ENCODE peak calls at places on chromosomes 12 and 14, in eight cellular contexts. One of them, this sample, is unnamed.

GRCh38 chr12:109214131-109214530 is 95.0 kb downstream of the FOXN4 start:
- DNase-seq in activated CD4-positive, alpha-beta T cell treated with anti-CD3 and anti-CD28 coated beads, Interleukin-2, amount 10 ng/mL, durations not matched to agents 7 days and 5 days: no peak
- DNase-seq in OCI-M1: no peak
- DNase-seq in brain microvascular endothelial cell: no peak
- DNase-seq in GM23248: no peak
- DNase-seq in GM04504: no peak
- DNase-seq in SK-N-DZ: no peak
- DNase-seq in neural crest cell: no peak
- DNase-seq in this sample: no peak

GRCh38 chr12:95014554-95014953 is 11.1 kb upstream of the NDUFA12 start:
- DNase-seq in activated CD4-positive, alpha-beta T cell treated with anti-CD3 and anti-CD28 coated beads, Interleukin-2, amount 10 ng/mL, durations not matched to agents 7 days and 5 days: no peak
- DNase-seq in GM04504: no peak
- DNase-seq in neural crest cell: no peak
- DNase-seq in brain microvascular endothelial cell: no peak
- DNase-seq in SK-N-DZ: no peak
- DNase-seq in OCI-M1: no peak
- DNase-seq in GM23248: no peak
- DNase-seq in this sample: no peak

GRCh38 chr12:9364224-9365176 is 156.3 kb upstream of the PZP start:
- DNase-seq in activated CD4-positive, alpha-beta T cell treated with anti-CD3 and anti-CD28 coated beads, Interleukin-2, amount 10 ng/mL, durations not matched to agents 7 days and 5 days: peak
- DNase-seq in SK-N-DZ: no peak
- DNase-seq in neural crest cell: no peak
- DNase-seq in GM23248: peak
- DNase-seq in GM04504: no peak
- DNase-seq in brain microvascular endothelial cell: peak
- DNase-seq in OCI-M1: peak
- DNase-seq in this sample: no peak

GRCh38 chr12:92927436-92928116 is 1.5 kb downstream of the EEA1 start:
- DNase-seq in OCI-M1: peak
- DNase-seq in brain microvascular endothelial cell: peak
- DNase-seq in GM23248: peak
- DNase-seq in GM04504: peak
- DNase-seq in activated CD4-positive, alpha-beta T cell treated with anti-CD3 and anti-CD28 coated beads, Interleukin-2, amount 10 ng/mL, durations not matched to agents 7 days and 5 days: no peak
- DNase-seq in neural crest cell: no peak
- DNase-seq in SK-N-DZ: no peak
- DNase-seq in this sample: no peak

GRCh38 chr12:129145381-129145780 is 292.1 kb downstream of the GLT1D1 start:
- DNase-seq in activated CD4-positive, alpha-beta T cell treated with anti-CD3 and anti-CD28 coated beads, Interleukin-2, amount 10 ng/mL, durations not matched to agents 7 days and 5 days: no peak
- DNase-seq in GM04504: no peak
- DNase-seq in GM23248: no peak
- DNase-seq in brain microvascular endothelial cell: no peak
- DNase-seq in SK-N-DZ: no peak
- DNase-seq in OCI-M1: no peak
- DNase-seq in neural crest cell: no peak
- DNase-seq in this sample: no peak

GRCh38 chr14:101854366-101854765 is 92.9 kb downstream of the PPP2R5C start:
- DNase-seq in GM04504: no peak
- DNase-seq in neural crest cell: no peak
- DNase-seq in activated CD4-positive, alpha-beta T cell treated with anti-CD3 and anti-CD28 coated beads, Interleukin-2, amount 10 ng/mL, durations not matched to agents 7 days and 5 days: peak
- DNase-seq in OCI-M1: no peak
- DNase-seq in brain microvascular endothelial cell: no peak
- DNase-seq in GM23248: no peak
- DNase-seq in SK-N-DZ: no peak
- DNase-seq in this sample: no peak

GRCh38 chr14:77620222-77620865 is 3.9 kb upstream of the SPTLC2 start:
- DNase-seq in OCI-M1: no peak
- DNase-seq in neural crest cell: no peak
- DNase-seq in GM04504: no peak
- DNase-seq in brain microvascular endothelial cell: no peak
- DNase-seq in activated CD4-positive, alpha-beta T cell treated with anti-CD3 and anti-CD28 coated beads, Interleukin-2, amount 10 ng/mL, durations not matched to agents 7 days and 5 days: no peak
- DNase-seq in GM23248: no peak
- DNase-seq in SK-N-DZ: no peak
- DNase-seq in this sample: no peak

GRCh38 chr14:95300697-95301526 is 18.8 kb downstream of the CLMN start:
- DNase-seq in brain microvascular endothelial cell: no peak
- DNase-seq in activated CD4-positive, alpha-beta T cell treated with anti-CD3 and anti-CD28 coated beads, Interleukin-2, amount 10 ng/mL, durations not matched to agents 7 days and 5 days: no peak
- DNase-seq in GM04504: no peak
- DNase-seq in OCI-M1: no peak
- DNase-seq in SK-N-DZ: no peak
- DNase-seq in GM23248: no peak
- DNase-seq in neural crest cell: no peak
- DNase-seq in this sample: no peak

GRCh38 chr12:100995771-100996170 is 201.2 kb downstream of the ANO4 start:
- DNase-seq in activated CD4-positive, alpha-beta T cell treated with anti-CD3 and anti-CD28 coated beads, Interleukin-2, amount 10 ng/mL, durations not matched to agents 7 days and 5 days: no peak
- DNase-seq in OCI-M1: peak
- DNase-seq in GM04504: no peak
- DNase-seq in brain microvascular endothelial cell: no peak
- DNase-seq in SK-N-DZ: no peak
- DNase-seq in neural crest cell: no peak
- DNase-seq in GM23248: no peak
- DNase-seq in this sample: no peak

GRCh38 chr12:22313276-22313995 is 21.1 kb downstream of the ST8SIA1 start:
- DNase-seq in GM04504: no peak
- DNase-seq in OCI-M1: no peak
- DNase-seq in activated CD4-positive, alpha-beta T cell treated with anti-CD3 and anti-CD28 coated beads, Interleukin-2, amount 10 ng/mL, durations not matched to agents 7 days and 5 days: no peak
- DNase-seq in brain microvascular endothelial cell: no peak
- DNase-seq in SK-N-DZ: no peak
- DNase-seq in neural crest cell: no peak
- DNase-seq in GM23248: no peak
- DNase-seq in this sample: no peak

GRCh38 chr14:61472801-61473376 is 151.5 kb downstream of the PRKCH start:
- DNase-seq in GM04504: no peak
- DNase-seq in GM23248: peak
- DNase-seq in neural crest cell: no peak
- DNase-seq in brain microvascular endothelial cell: peak
- DNase-seq in activated CD4-positive, alpha-beta T cell treated with anti-CD3 and anti-CD28 coated beads, Interleukin-2, amount 10 ng/mL, durations not matched to agents 7 days and 5 days: peak
- DNase-seq in OCI-M1: no peak
- DNase-seq in SK-N-DZ: no peak
- DNase-seq in this sample: no peak

GRCh38 chr12:58139894-58140293 is 198.5 kb downstream of the ATP23 start:
- DNase-seq in SK-N-DZ: no peak
- DNase-seq in activated CD4-positive, alpha-beta T cell treated with anti-CD3 and anti-CD28 coated beads, Interleukin-2, amount 10 ng/mL, durations not matched to agents 7 days and 5 days: no peak
- DNase-seq in GM04504: no peak
- DNase-seq in neural crest cell: no peak
- DNase-seq in brain microvascular endothelial cell: no peak
- DNase-seq in GM23248: no peak
- DNase-seq in OCI-M1: no peak
- DNase-seq in this sample: no peak

GRCh38 chr12:27777141-27777540 is 2.9 kb upstream of the KLHL42 start:
- DNase-seq in GM23248: no peak
- DNase-seq in brain microvascular endothelial cell: no peak
- DNase-seq in OCI-M1: no peak
- DNase-seq in GM04504: no peak
- DNase-seq in activated CD4-positive, alpha-beta T cell treated with anti-CD3 and anti-CD28 coated beads, Interleukin-2, amount 10 ng/mL, durations not matched to agents 7 days and 5 days: no peak
- DNase-seq in SK-N-DZ: no peak
- DNase-seq in neural crest cell: no peak
- DNase-seq in this sample: no peak

GRCh38 chr14:100410056-100410565 is 87.0 kb downstream of the SLC25A47 start:
- DNase-seq in activated CD4-positive, alpha-beta T cell treated with anti-CD3 and anti-CD28 coated beads, Interleukin-2, amount 10 ng/mL, durations not matched to agents 7 days and 5 days: no peak
- DNase-seq in SK-N-DZ: no peak
- DNase-seq in GM04504: no peak
- DNase-seq in brain microvascular endothelial cell: peak
- DNase-seq in OCI-M1: no peak
- DNase-seq in neural crest cell: no peak
- DNase-seq in GM23248: no peak
- DNase-seq in this sample: no peak

GRCh38 chr12:121139301-121139700 is 6.6 kb downstream of the P2RX7 start:
- DNase-seq in GM23248: no peak
- DNase-seq in SK-N-DZ: no peak
- DNase-seq in activated CD4-positive, alpha-beta T cell treated with anti-CD3 and anti-CD28 coated beads, Interleukin-2, amount 10 ng/mL, durations not matched to agents 7 days and 5 days: no peak
- DNase-seq in brain microvascular endothelial cell: no peak
- DNase-seq in neural crest cell: no peak
- DNase-seq in GM04504: no peak
- DNase-seq in OCI-M1: no peak
- DNase-seq in this sample: no peak

GRCh38 chr14:32932921-32933622 is 5.6 kb upstream of the NPAS3 start:
- DNase-seq in GM04504: no peak
- DNase-seq in brain microvascular endothelial cell: no peak
- DNase-seq in OCI-M1: no peak
- DNase-seq in GM23248: no peak
- DNase-seq in SK-N-DZ: peak
- DNase-seq in neural crest cell: peak
- DNase-seq in activated CD4-positive, alpha-beta T cell treated with anti-CD3 and anti-CD28 coated beads, Interleukin-2, amount 10 ng/mL, durations not matched to agents 7 days and 5 days: no peak
- DNase-seq in this sample: no peak

GRCh38 chr12:18148961-18149360 is 59.0 kb upstream of the RERGL start:
- DNase-seq in activated CD4-positive, alpha-beta T cell treated with anti-CD3 and anti-CD28 coated beads, Interleukin-2, amount 10 ng/mL, durations not matched to agents 7 days and 5 days: no peak
- DNase-seq in SK-N-DZ: no peak
- DNase-seq in neural crest cell: no peak
- DNase-seq in OCI-M1: no peak
- DNase-seq in brain microvascular endothelial cell: no peak
- DNase-seq in GM23248: peak
- DNase-seq in GM04504: no peak
- DNase-seq in this sample: no peak

GRCh38 chr14:104864267-104865068 is 600 bp upstream of the CEP170B start:
- DNase-seq in brain microvascular endothelial cell: no peak
- DNase-seq in neural crest cell: no peak
- DNase-seq in GM23248: peak
- DNase-seq in GM04504: no peak
- DNase-seq in OCI-M1: no peak
- DNase-seq in SK-N-DZ: no peak
- DNase-seq in activated CD4-positive, alpha-beta T cell treated with anti-CD3 and anti-CD28 coated beads, Interleukin-2, amount 10 ng/mL, durations not matched to agents 7 days and 5 days: no peak
- DNase-seq in this sample: peak

GRCh38 chr14:94572637-94573303 is 8.5 kb upstream of the SERPINA5 start:
- DNase-seq in neural crest cell: no peak
- DNase-seq in brain microvascular endothelial cell: no peak
- DNase-seq in SK-N-DZ: no peak
- DNase-seq in GM04504: no peak
- DNase-seq in activated CD4-positive, alpha-beta T cell treated with anti-CD3 and anti-CD28 coated beads, Interleukin-2, amount 10 ng/mL, durations not matched to agents 7 days and 5 days: no peak
- DNase-seq in GM23248: no peak
- DNase-seq in OCI-M1: no peak
- DNase-seq in this sample: no peak

GRCh38 chr14:96064866-96065265 is 25.7 kb downstream of the C14orf132 start:
- DNase-seq in SK-N-DZ: no peak
- DNase-seq in brain microvascular endothelial cell: no peak
- DNase-seq in OCI-M1: no peak
- DNase-seq in GM23248: no peak
- DNase-seq in GM04504: no peak
- DNase-seq in activated CD4-positive, alpha-beta T cell treated with anti-CD3 and anti-CD28 coated beads, Interleukin-2, amount 10 ng/mL, durations not matched to agents 7 days and 5 days: no peak
- DNase-seq in neural crest cell: no peak
- DNase-seq in this sample: no peak

GRCh38 chr12:120489018-120489417 is 6.9 kb upstream of the DYNLL1 start:
- DNase-seq in brain microvascular endothelial cell: no peak
- DNase-seq in GM04504: no peak
- DNase-seq in GM23248: peak
- DNase-seq in neural crest cell: no peak
- DNase-seq in activated CD4-positive, alpha-beta T cell treated with anti-CD3 and anti-CD28 coated beads, Interleukin-2, amount 10 ng/mL, durations not matched to agents 7 days and 5 days: no peak
- DNase-seq in SK-N-DZ: no peak
- DNase-seq in OCI-M1: no peak
- DNase-seq in this sample: no peak

GRCh38 chr12:106130474-106131113 is 8.2 kb downstream of the NUAK1 start:
- DNase-seq in activated CD4-positive, alpha-beta T cell treated with anti-CD3 and anti-CD28 coated beads, Interleukin-2, amount 10 ng/mL, durations not matched to agents 7 days and 5 days: no peak
- DNase-seq in neural crest cell: no peak
- DNase-seq in brain microvascular endothelial cell: no peak
- DNase-seq in OCI-M1: no peak
- DNase-seq in GM23248: no peak
- DNase-seq in GM04504: no peak
- DNase-seq in SK-N-DZ: no peak
- DNase-seq in this sample: no peak

GRCh38 chr12:12999276-12999958 is 648 bp downstream of the HEBP1 start:
- DNase-seq in neural crest cell: no peak
- DNase-seq in SK-N-DZ: no peak
- DNase-seq in OCI-M1: no peak
- DNase-seq in brain microvascular endothelial cell: no peak
- DNase-seq in GM23248: peak
- DNase-seq in activated CD4-positive, alpha-beta T cell treated with anti-CD3 and anti-CD28 coated beads, Interleukin-2, amount 10 ng/mL, durations not matched to agents 7 days and 5 days: no peak
- DNase-seq in GM04504: no peak
- DNase-seq in this sample: no peak

GRCh38 chr14:90060312-90060964 is 1.4 kb upstream of the KCNK13 start:
- DNase-seq in neural crest cell: peak
- DNase-seq in activated CD4-positive, alpha-beta T cell treated with anti-CD3 and anti-CD28 coated beads, Interleukin-2, amount 10 ng/mL, durations not matched to agents 7 days and 5 days: peak
- DNase-seq in GM04504: no peak
- DNase-seq in OCI-M1: peak
- DNase-seq in GM23248: peak
- DNase-seq in brain microvascular endothelial cell: peak
- DNase-seq in SK-N-DZ: peak
- DNase-seq in this sample: peak

GRCh38 chr12:132318618-132319033 is 10.8 kb downstream of the GALNT9 start:
- DNase-seq in GM23248: no peak
- DNase-seq in activated CD4-positive, alpha-beta T cell treated with anti-CD3 and anti-CD28 coated beads, Interleukin-2, amount 10 ng/mL, durations not matched to agents 7 days and 5 days: no peak
- DNase-seq in neural crest cell: no peak
- DNase-seq in SK-N-DZ: no peak
- DNase-seq in OCI-M1: no peak
- DNase-seq in GM04504: no peak
- DNase-seq in brain microvascular endothelial cell: no peak
- DNase-seq in this sample: no peak

GRCh38 chr12:24127919-24128721 is 178.7 kb upstream of the SOX5 start:
- DNase-seq in SK-N-DZ: no peak
- DNase-seq in activated CD4-positive, alpha-beta T cell treated with anti-CD3 and anti-CD28 coated beads, Interleukin-2, amount 10 ng/mL, durations not matched to agents 7 days and 5 days: no peak
- DNase-seq in GM23248: no peak
- DNase-seq in GM04504: no peak
- DNase-seq in OCI-M1: no peak
- DNase-seq in neural crest cell: no peak
- DNase-seq in brain microvascular endothelial cell: no peak
- DNase-seq in this sample: no peak

GRCh38 chr14:90556666-90557450 is 160.0 kb downstream of the CALM1 start:
- DNase-seq in OCI-M1: no peak
- DNase-seq in brain microvascular endothelial cell: no peak
- DNase-seq in SK-N-DZ: no peak
- DNase-seq in GM23248: no peak
- DNase-seq in neural crest cell: no peak
- DNase-seq in activated CD4-positive, alpha-beta T cell treated with anti-CD3 and anti-CD28 coated beads, Interleukin-2, amount 10 ng/mL, durations not matched to agents 7 days and 5 days: no peak
- DNase-seq in GM04504: no peak
- DNase-seq in this sample: no peak

GRCh38 chr14:89502966-89503365 is 85.9 kb upstream of the FOXN3 start:
- DNase-seq in brain microvascular endothelial cell: no peak
- DNase-seq in SK-N-DZ: no peak
- DNase-seq in neural crest cell: no peak
- DNase-seq in GM04504: no peak
- DNase-seq in GM23248: no peak
- DNase-seq in activated CD4-positive, alpha-beta T cell treated with anti-CD3 and anti-CD28 coated beads, Interleukin-2, amount 10 ng/mL, durations not matched to agents 7 days and 5 days: no peak
- DNase-seq in OCI-M1: no peak
- DNase-seq in this sample: no peak

GRCh38 chr12:473863-474577 is 14.3 kb downstream of the B4GALNT3 start:
- DNase-seq in SK-N-DZ: no peak
- DNase-seq in OCI-M1: no peak
- DNase-seq in neural crest cell: no peak
- DNase-seq in activated CD4-positive, alpha-beta T cell treated with anti-CD3 and anti-CD28 coated beads, Interleukin-2, amount 10 ng/mL, durations not matched to agents 7 days and 5 days: no peak
- DNase-seq in brain microvascular endothelial cell: no peak
- DNase-seq in GM04504: no peak
- DNase-seq in GM23248: no peak
- DNase-seq in this sample: no peak

This sample was measured in heart right ventricle.